ENCODE peak calls at places on chromosomes 12 and 14, in seven cellular contexts. One of them, this sample, is unnamed.

GRCh38 chr12:120012067-120012621 is 23.1 kb downstream of the BICDL1 start:
- DNase-seq in keratinocyte: no peak
- DNase-seq in RWPE2: no peak
- DNase-seq in CD4-positive, alpha-beta T cell: peak; percentile 60
- DNase-seq in NB4: no peak
- DNase-seq in tibial artery: no peak
- DNase-seq in left ventricle myocardium inferior: no peak
- DNase-seq in this sample: no peak

GRCh38 chr12:12943589-12944260 is 8.2 kb downstream of the GPRC5D start:
- DNase-seq in keratinocyte: no peak
- DNase-seq in RWPE2: no peak
- DNase-seq in CD4-positive, alpha-beta T cell: no peak
- DNase-seq in NB4: no peak
- DNase-seq in tibial artery: no peak
- DNase-seq in left ventricle myocardium inferior: no peak
- DNase-seq in this sample: no peak

GRCh38 chr14:30906752-30907658 is 32.6 kb downstream of the COCH start:
- DNase-seq in keratinocyte: peak; percentile 5
- DNase-seq in RWPE2: no peak
- DNase-seq in CD4-positive, alpha-beta T cell: no peak
- DNase-seq in NB4: peak; percentile 51
- DNase-seq in tibial artery: no peak
- DNase-seq in left ventricle myocardium inferior: no peak
- DNase-seq in this sample: no peak

GRCh38 chr12:130849561-130850417 is 10.7 kb upstream of the STX2 start:
- DNase-seq in keratinocyte: no peak
- DNase-seq in RWPE2: no peak
- DNase-seq in CD4-positive, alpha-beta T cell: no peak
- DNase-seq in NB4: no peak
- DNase-seq in tibial artery: no peak
- DNase-seq in left ventricle myocardium inferior: no peak
- DNase-seq in this sample: no peak

GRCh38 chr12:20040844-20041243 is 327.5 kb upstream of the PDE3A start:
- DNase-seq in keratinocyte: no peak
- DNase-seq in RWPE2: no peak
- DNase-seq in CD4-positive, alpha-beta T cell: no peak
- DNase-seq in NB4: no peak
- DNase-seq in tibial artery: peak; percentile 73
- DNase-seq in left ventricle myocardium inferior: peak; percentile 35
- DNase-seq in this sample: no peak

GRCh38 chr14:52365071-52365470 is 51.0 kb downstream of the PTGER2 start:
- DNase-seq in keratinocyte: no peak
- DNase-seq in RWPE2: no peak
- DNase-seq in CD4-positive, alpha-beta T cell: no peak
- DNase-seq in NB4: no peak
- DNase-seq in tibial artery: no peak
- DNase-seq in left ventricle myocardium inferior: no peak
- DNase-seq in this sample: no peak

GRCh38 chr12:29152223-29152868 is 3.3 kb downstream of the FAR2 start:
- DNase-seq in keratinocyte: no peak
- DNase-seq in RWPE2: no peak
- DNase-seq in CD4-positive, alpha-beta T cell: no peak
- DNase-seq in NB4: peak; percentile 87
- DNase-seq in tibial artery: no peak
- DNase-seq in left ventricle myocardium inferior: no peak
- DNase-seq in this sample: no peak

GRCh38 chr14:94689985-94690400 is 77.8 kb downstream of the SERPINA3 start:
- DNase-seq in keratinocyte: no peak
- DNase-seq in RWPE2: peak; percentile 51
- DNase-seq in CD4-positive, alpha-beta T cell: no peak
- DNase-seq in NB4: no peak
- DNase-seq in tibial artery: no peak
- DNase-seq in left ventricle myocardium inferior: no peak
- DNase-seq in this sample: no peak

DNA sequence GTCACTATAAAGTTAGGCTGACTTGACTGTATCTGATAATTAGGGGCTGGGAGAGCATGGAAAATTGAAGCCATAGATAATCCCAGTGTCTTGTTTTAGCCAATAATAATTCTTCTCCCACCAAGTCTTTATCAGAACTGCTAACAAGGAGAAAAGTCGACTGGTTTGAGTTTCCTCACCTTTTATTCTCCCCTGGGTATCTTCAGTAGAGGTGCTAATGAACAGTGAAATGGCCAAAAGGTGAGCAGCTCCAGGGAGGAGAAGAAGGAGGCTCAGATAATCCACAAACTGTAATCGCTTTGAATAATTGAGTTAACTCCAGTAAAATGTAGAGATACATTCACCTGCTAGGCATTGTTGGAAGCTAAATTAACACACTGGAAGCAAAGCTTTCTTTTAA is 72.6 kb downstream of the ETV6 start:
- DNase-seq in keratinocyte: no peak
- DNase-seq in RWPE2: no peak
- DNase-seq in CD4-positive, alpha-beta T cell: no peak
- DNase-seq in NB4: no peak
- DNase-seq in tibial artery: no peak
- DNase-seq in left ventricle myocardium inferior: no peak
- DNase-seq in this sample: no peak
- TF ChIP-seq CTCF in keratinocyte: no peak
- TF ChIP-seq CTCF in RWPE2: no peak
- TF ChIP-seq CTCF in CD4-positive, alpha-beta T cell: no peak
- TF ChIP-seq CTCF in NB4: no peak
- TF ChIP-seq CTCF in tibial artery: no peak
- TF ChIP-seq CTCF in left ventricle myocardium inferior: no peak
- TF ChIP-seq CTCF in this sample: no peak

GRCh38 chr12:45668641-45669040 is 60.9 kb upstream of the ARID2 start:
- DNase-seq in keratinocyte: no peak
- DNase-seq in RWPE2: no peak
- DNase-seq in CD4-positive, alpha-beta T cell: no peak
- DNase-seq in NB4: no peak
- DNase-seq in tibial artery: no peak
- DNase-seq in left ventricle myocardium inferior: no peak
- DNase-seq in this sample: no peak

GRCh38 chr12:45669762-45670161 is 59.7 kb upstream of the ARID2 start:
- DNase-seq in keratinocyte: no peak
- DNase-seq in RWPE2: no peak
- DNase-seq in CD4-positive, alpha-beta T cell: no peak
- DNase-seq in NB4: no peak
- DNase-seq in tibial artery: no peak
- DNase-seq in left ventricle myocardium inferior: no peak
- DNase-seq in this sample: no peak

GRCh38 chr12:45667761-45668160 is 61.7 kb upstream of the ARID2 start:
- DNase-seq in keratinocyte: no peak
- DNase-seq in RWPE2: no peak
- DNase-seq in CD4-positive, alpha-beta T cell: no peak
- DNase-seq in NB4: no peak
- DNase-seq in tibial artery: no peak
- DNase-seq in left ventricle myocardium inferior: no peak
- DNase-seq in this sample: no peak

GRCh38 chr12:45670339-45671065 is 59.0 kb upstream of the ARID2 start:
- DNase-seq in keratinocyte: no peak
- DNase-seq in RWPE2: no peak
- DNase-seq in CD4-positive, alpha-beta T cell: no peak
- DNase-seq in NB4: peak; percentile 93
- DNase-seq in tibial artery: no peak
- DNase-seq in left ventricle myocardium inferior: no peak
- DNase-seq in this sample: no peak

GRCh38 chr12:45669093-45669492 is 60.4 kb upstream of the ARID2 start:
- DNase-seq in keratinocyte: no peak
- DNase-seq in RWPE2: no peak
- DNase-seq in CD4-positive, alpha-beta T cell: no peak
- DNase-seq in NB4: peak; percentile 38
- DNase-seq in tibial artery: no peak
- DNase-seq in left ventricle myocardium inferior: no peak
- DNase-seq in this sample: no peak
- TF ChIP-seq CTCF in keratinocyte: no peak
- TF ChIP-seq CTCF in RWPE2: no peak
- TF ChIP-seq CTCF in CD4-positive, alpha-beta T cell: no peak
- TF ChIP-seq CTCF in NB4: no peak
- TF ChIP-seq CTCF in tibial artery: no peak
- TF ChIP-seq CTCF in left ventricle myocardium inferior: no peak
- TF ChIP-seq CTCF in this sample: no peak

DNA sequence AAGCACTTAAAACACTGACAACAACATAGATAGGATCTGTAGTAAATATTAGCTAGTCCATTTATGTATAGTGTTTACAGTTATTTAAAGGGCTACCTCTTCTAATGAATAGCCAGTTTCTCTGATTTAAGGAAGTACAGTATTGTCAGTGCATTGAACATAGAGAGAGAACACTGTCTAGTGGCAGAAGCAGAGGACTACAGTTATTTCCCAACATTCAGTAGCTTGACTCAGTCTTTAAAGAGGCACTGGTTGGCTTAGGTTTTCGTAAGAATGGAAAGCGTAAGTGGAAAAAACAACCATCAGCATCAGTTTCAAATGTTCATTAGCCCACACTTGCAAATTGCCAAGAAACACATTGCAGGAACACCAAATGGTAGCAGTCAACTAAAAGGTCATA is 125.0 kb upstream of the HMGA2 start:
- DNase-seq in keratinocyte: no peak
- DNase-seq in RWPE2: no peak
- DNase-seq in CD4-positive, alpha-beta T cell: no peak
- DNase-seq in NB4: peak; percentile 66
- DNase-seq in tibial artery: no peak
- DNase-seq in left ventricle myocardium inferior: no peak
- DNase-seq in this sample: no peak
- TF ChIP-seq CTCF in keratinocyte: no peak
- TF ChIP-seq CTCF in RWPE2: peak; percentile 63
- TF ChIP-seq CTCF in CD4-positive, alpha-beta T cell: no peak
- TF ChIP-seq CTCF in NB4: peak; percentile 29
- TF ChIP-seq CTCF in tibial artery: no peak
- TF ChIP-seq CTCF in left ventricle myocardium inferior: peak; percentile 18
- TF ChIP-seq CTCF in this sample: no peak

GRCh38 chr12:89417246-89417977 is 65.1 kb upstream of the DUSP6 start:
- DNase-seq in keratinocyte: no peak
- DNase-seq in RWPE2: no peak
- DNase-seq in CD4-positive, alpha-beta T cell: no peak
- DNase-seq in NB4: peak; percentile 70
- DNase-seq in tibial artery: no peak
- DNase-seq in left ventricle myocardium inferior: no peak
- DNase-seq in this sample: no peak

GRCh38 chr12:89418228-89418910 is 66.1 kb upstream of the DUSP6 start:
- DNase-seq in keratinocyte: no peak
- DNase-seq in RWPE2: no peak
- DNase-seq in CD4-positive, alpha-beta T cell: no peak
- DNase-seq in NB4: peak; percentile 11
- DNase-seq in tibial artery: peak; percentile 66
- DNase-seq in left ventricle myocardium inferior: no peak
- DNase-seq in this sample: no peak

GRCh38 chr12:89424394-89424793 is 72.1 kb upstream of the DUSP6 start:
- DNase-seq in keratinocyte: no peak
- DNase-seq in RWPE2: no peak
- DNase-seq in CD4-positive, alpha-beta T cell: no peak
- DNase-seq in NB4: peak; percentile 58
- DNase-seq in tibial artery: no peak
- DNase-seq in left ventricle myocardium inferior: no peak
- DNase-seq in this sample: no peak

GRCh38 chr12:89424846-89425245 is 72.5 kb upstream of the DUSP6 start:
- DNase-seq in keratinocyte: no peak
- DNase-seq in RWPE2: no peak
- DNase-seq in CD4-positive, alpha-beta T cell: no peak
- DNase-seq in NB4: no peak
- DNase-seq in tibial artery: no peak
- DNase-seq in left ventricle myocardium inferior: no peak
- DNase-seq in this sample: no peak

GRCh38 chr12:89421093-89421835 is 69.0 kb upstream of the DUSP6 start:
- DNase-seq in keratinocyte: no peak
- DNase-seq in RWPE2: no peak
- DNase-seq in CD4-positive, alpha-beta T cell: no peak
- DNase-seq in NB4: no peak
- DNase-seq in tibial artery: no peak
- DNase-seq in left ventricle myocardium inferior: no peak
- DNase-seq in this sample: no peak
- TF ChIP-seq CTCF in keratinocyte: no peak
- TF ChIP-seq CTCF in RWPE2: no peak
- TF ChIP-seq CTCF in CD4-positive, alpha-beta T cell: no peak
- TF ChIP-seq CTCF in NB4: peak; percentile 15
- TF ChIP-seq CTCF in tibial artery: no peak
- TF ChIP-seq CTCF in left ventricle myocardium inferior: peak; percentile 35
- TF ChIP-seq CTCF in this sample: peak; percentile 23

GRCh38 chr12:46401703-46402102 is 29.1 kb upstream of the SLC38A2 start:
- DNase-seq in keratinocyte: no peak
- DNase-seq in RWPE2: no peak
- DNase-seq in CD4-positive, alpha-beta T cell: no peak
- DNase-seq in NB4: no peak
- DNase-seq in tibial artery: peak; percentile 77
- DNase-seq in left ventricle myocardium inferior: peak; percentile 37
- DNase-seq in this sample: no peak
- TF ChIP-seq CTCF in keratinocyte: peak; percentile 44
- TF ChIP-seq CTCF in RWPE2: peak; percentile 36
- TF ChIP-seq CTCF in CD4-positive, alpha-beta T cell: no peak
- TF ChIP-seq CTCF in NB4: no peak
- TF ChIP-seq CTCF in tibial artery: peak; percentile 47
- TF ChIP-seq CTCF in left ventricle myocardium inferior: peak; percentile 54
- TF ChIP-seq CTCF in this sample: no peak

GRCh38 chr14:106129274-106129673 is 602.9 kb downstream of the TMEM121 start:
- DNase-seq in keratinocyte: no peak
- DNase-seq in RWPE2: no peak
- DNase-seq in CD4-positive, alpha-beta T cell: no peak
- DNase-seq in NB4: peak; percentile 16
- DNase-seq in tibial artery: no peak
- DNase-seq in left ventricle myocardium inferior: no peak
- DNase-seq in this sample: no peak
- TF ChIP-seq CTCF in keratinocyte: no peak
- TF ChIP-seq CTCF in RWPE2: no peak
- TF ChIP-seq CTCF in CD4-positive, alpha-beta T cell: peak; percentile 29
- TF ChIP-seq CTCF in NB4: peak; percentile 8
- TF ChIP-seq CTCF in tibial artery: no peak
- TF ChIP-seq CTCF in left ventricle myocardium inferior: no peak
- TF ChIP-seq CTCF in this sample: no peak

GRCh38 chr14:62117010-62117717 is 354.9 kb downstream of the SNAPC1 start:
- DNase-seq in keratinocyte: no peak
- DNase-seq in RWPE2: peak; percentile 76
- DNase-seq in CD4-positive, alpha-beta T cell: peak; percentile 45
- DNase-seq in NB4: no peak
- DNase-seq in tibial artery: peak; percentile 64
- DNase-seq in left ventricle myocardium inferior: peak; percentile 58
- DNase-seq in this sample: peak; percentile 72
- TF ChIP-seq CTCF in keratinocyte: peak; percentile 27
- TF ChIP-seq CTCF in RWPE2: peak; percentile 43
- TF ChIP-seq CTCF in CD4-positive, alpha-beta T cell: peak; percentile 32
- TF ChIP-seq CTCF in NB4: no peak
- TF ChIP-seq CTCF in tibial artery: peak; percentile 23
- TF ChIP-seq CTCF in left ventricle myocardium inferior: peak; percentile 56
- TF ChIP-seq CTCF in this sample: peak; percentile 62

This sample was measured in progenitor cell of endocrine pancreas.